ENCODE peak calls at places on chromosomes 3 and 15, in seven cellular contexts. S is CD8-positive, alpha-beta memory T cell; B is ovary; Y is A673; P is left ventricle myocardium inferior; Q is effector memory CD4-positive, alpha-beta T cell; H is thoracic aorta. L is an unnamed sample. For H3K36me3, the result is how much of the 10 kb centered on the place peaks cover.

GRCh38 chr15:62964251-62964650 is 78.3 kb upstream of the TPM1 start:
- DNase-seq in S (no peak), H (no peak), Y (peak), B (peak), Q (no peak), P (no peak), L (peak)

GRCh38 chr3:72288955-72289707 is 504.2 kb upstream of the PROK2 start:
- DNase-seq in H (no peak), Q (no peak), Y (peak), B (no peak), P (no peak), S (peak), L (no peak)

GRCh38 chr3:150216041-150216811 is 191.9 kb upstream of the TSC22D2 start:
- DNase-seq in B (peak), S (no peak), Y (peak), Q (no peak), P (peak), H (peak), L (peak)

GRCh38 chr3:53680026-53680425 is 166.2 kb downstream of the CHDH start:
- DNase-seq in S (no peak), Y (no peak), P (peak), H (no peak), B (peak), Q (no peak), L (no peak)

GRCh38 chr3:171791695-171792082 is 18.6 kb downstream of the PLD1 start:
- DNase-seq in B (no peak), H (no peak), Q (no peak), P (no peak), Y (no peak), S (no peak), L (no peak)

GRCh38 chr15:44468713-44469385 is 41.4 kb downstream of the CTDSPL2 start:
- DNase-seq in P (no peak), S (no peak), Y (no peak), B (no peak), Q (no peak), H (no peak), L (no peak)

GRCh38 chr15:93570571-93570970 is 481.6 kb upstream of the RGMA start:
- DNase-seq in H (no peak), Y (no peak), P (no peak), S (no peak), Q (no peak), B (no peak), L (no peak)

GRCh38 chr15:57373251-57373881 is 2.9 kb upstream of the CGNL1 start:
- DNase-seq in P (no peak), S (no peak), Y (no peak), Q (no peak), H (no peak), B (no peak), L (no peak)

GRCh38 chr3:44105571-44105970 is 136.1 kb upstream of the TOPAZ1 start:
- DNase-seq in B (no peak), H (no peak), S (no peak), P (no peak), Q (no peak), Y (no peak), L (no peak)

GRCh38 chr3:52479037-52479875 is 15.9 kb upstream of the STAB1 start:
- DNase-seq in Y (no peak), Q (no peak), S (no peak), H (no peak), P (no peak), B (no peak), L (no peak)

GRCh38 chr15:34047893-34048775 is 9.1 kb upstream of the AVEN start:
- DNase-seq in P (no peak), B (no peak), Y (no peak), S (no peak), H (no peak), Q (no peak), L (no peak)

GRCh38 chr3:133192363-133192945 is 154.3 kb downstream of the TMEM108 start:
- DNase-seq in S (no peak), Q (no peak), Y (no peak), B (no peak), H (no peak), P (no peak), L (no peak)

GRCh38 chr3:169146866-169147245 is 516.7 kb downstream of the MECOM start:
- DNase-seq in S (no peak), Q (no peak), Y (peak), B (no peak), H (no peak), P (no peak), L (no peak)

GRCh38 chr3:129979891-129980290 is 5.4 kb downstream of the TRH start:
- DNase-seq in B (no peak), Y (no peak), P (no peak), S (no peak), Q (no peak), H (no peak), L (no peak)

GRCh38 chr3:177358968-177359600 is 161.8 kb upstream of the TBL1XR1 start:
- DNase-seq in Q (no peak), P (peak), S (peak), H (no peak), B (peak), Y (peak), L (peak)
- H3K4me3 ChIP-seq in Q (peak), P (peak), S (peak), H (peak), B (peak), Y (peak), L (peak)

DNA sequence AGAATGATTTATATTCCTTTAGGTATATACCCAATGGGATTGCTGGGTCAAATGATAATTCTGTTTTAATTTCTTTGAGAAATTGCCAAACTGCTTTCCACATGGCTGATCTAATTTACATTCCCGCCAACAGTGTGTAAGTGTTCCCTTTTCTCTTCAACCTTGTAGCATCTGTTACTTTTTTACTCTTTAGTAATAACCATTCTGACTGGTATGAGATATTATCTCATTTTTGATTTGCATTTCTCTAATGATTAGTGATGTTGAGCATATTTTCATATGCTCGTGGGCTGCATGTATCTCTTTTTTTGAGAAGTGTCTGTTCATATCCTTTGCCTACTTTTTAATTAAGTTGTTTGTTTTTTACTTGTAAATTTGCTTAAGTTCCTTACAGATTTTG is 1264.2 kb downstream of the OTOL1 start:
- DNase-seq in H (no peak), S (no peak), B (no peak), Q (no peak), Y (no peak), P (no peak), L (no peak)
- H3K36me3 ChIP-seq in H (under half), S (under half), B (under half), Q (under half), Y (under half), P (under half), L (under half)

GRCh38 chr15:40308844-40309189 is 1.1 kb upstream of the PLCB2 start:
- DNase-seq in B (no peak), P (no peak), Y (no peak), Q (no peak), H (no peak), S (no peak), L (no peak)

GRCh38 chr15:40305281-40305680 is 2.5 kb downstream of the PLCB2 start:
- DNase-seq in H (no peak), Y (no peak), P (no peak), B (no peak), S (no peak), Q (no peak), L (no peak)

GRCh38 chr15:40306908-40307307 is 827 bp downstream of the PLCB2 start:
- DNase-seq in Q (no peak), B (no peak), P (no peak), S (no peak), H (no peak), Y (no peak), L (no peak)

GRCh38 chr15:40307421-40308165 is at the start of gene PLCB2:
- DNase-seq in P (peak), B (no peak), H (no peak), Y (no peak), Q (peak), S (peak), L (peak)

GRCh38 chr15:40306371-40306770 is 1.4 kb downstream of the PLCB2 start:
- DNase-seq in H (no peak), Q (no peak), S (no peak), P (no peak), B (no peak), Y (no peak), L (no peak)
- H3K4me3 ChIP-seq in H (peak), Q (peak), S (peak), P (peak), B (no peak), Y (no peak), L (peak)

GRCh38 chr15:40722354-40722753 is 27.4 kb downstream of the RAD51 start:
- DNase-seq in B (no peak), Q (no peak), P (no peak), S (no peak), H (no peak), Y (no peak), L (no peak)

GRCh38 chr15:40721716-40722115 is 26.7 kb downstream of the RAD51 start:
- DNase-seq in P (no peak), H (no peak), S (no peak), Q (no peak), B (no peak), Y (no peak), L (no peak)

GRCh38 chr15:40723919-40724318 is 28.9 kb downstream of the RAD51 start:
- DNase-seq in B (no peak), H (no peak), S (no peak), P (no peak), Y (peak), Q (no peak), L (no peak)

GRCh38 chr15:40722934-40723333 is 28.0 kb downstream of the RAD51 start:
- DNase-seq in S (no peak), B (no peak), P (no peak), Q (no peak), H (no peak), Y (peak), L (no peak)
- H3K36me3 ChIP-seq in S (under half), B (under half), P (under half), Q (under half), H (under half), Y (under half), L (under half)

GRCh38 chr3:159762238-159762637 is 226.4 kb upstream of the IL12A start:
- DNase-seq in S (no peak), Q (no peak), P (no peak), B (no peak), Y (no peak), H (no peak), L (no peak)
- H3K4me3 ChIP-seq in S (no peak), Q (no peak), P (peak), B (no peak), Y (no peak), H (peak), L (peak)

DNA sequence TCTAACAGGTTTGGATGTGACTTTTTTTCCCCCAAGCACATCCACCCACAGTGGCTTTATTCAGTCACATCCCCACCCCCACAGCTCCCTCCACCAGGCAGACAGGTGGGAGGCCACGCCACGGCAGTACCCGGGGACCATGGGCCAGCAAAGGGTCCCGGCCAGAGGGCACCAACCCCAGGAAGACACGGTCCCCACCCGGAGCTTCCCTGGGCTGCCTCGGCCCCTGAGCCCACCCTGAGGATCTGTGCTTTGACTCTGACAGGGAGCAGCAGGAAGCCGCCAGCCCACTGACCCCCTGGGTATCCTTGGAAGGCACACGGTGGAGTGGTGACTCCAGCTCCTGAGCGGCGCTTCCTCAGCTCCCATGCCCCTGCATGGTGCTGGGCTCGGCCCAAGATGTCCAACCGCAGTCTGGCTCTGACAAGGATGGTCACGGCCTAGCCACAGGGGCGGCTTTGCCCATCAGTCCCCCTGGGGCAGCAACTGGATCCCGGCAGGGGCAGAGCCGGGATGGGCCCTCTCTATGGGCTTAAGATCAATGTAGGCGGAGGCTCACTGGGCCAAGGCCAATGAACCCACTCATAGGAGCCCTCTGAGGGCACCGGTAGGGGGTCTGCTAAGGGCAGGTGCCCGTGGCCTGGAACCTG is 66.2 kb upstream of the TTBK2 start:
- DNase-seq in S (no peak), P (no peak), Y (no peak), H (no peak), Q (no peak), B (no peak), L (no peak)
- H3K36me3 ChIP-seq in S (under half), P (half or more), Y (under half), H (under half), Q (under half), B (under half), L (half or more)

L was measured in psoas muscle.